ENCODE peak calls at places on chromosomes 4 and X, in four cellular contexts. E is SK-N-SH, N is mammary epithelial cell, L is HepG2. O is an unnamed sample. For H3K79me2, the result is how much of the 10 kb centered on the place peaks cover.

GRCh38 chrX:134520860-134521390 is 61.0 kb downstream of the HPRT1 start:
- DNase-seq in N (peak), L (peak), E (peak), O (peak)

GRCh38 chr4:41120297-41121217 is 93.8 kb downstream of the APBB2 start:
- DNase-seq in L (no peak), N (peak), E (no peak), O (no peak)

GRCh38 chrX:10089378-10089795 is 67.4 kb upstream of the CLCN4 start:
- DNase-seq in E (no peak), N (no peak), L (no peak), O (peak)

GRCh38 chrX:68659385-68659784 is 11.9 kb downstream of the STARD8 start:
- DNase-seq in E (no peak), L (no peak), N (no peak), O (no peak)

GRCh38 chr4:10762541-10762940 is 78.0 kb upstream of the CLNK start:
- DNase-seq in E (no peak), L (no peak), N (no peak), O (no peak)

GRCh38 chrX:72572248-72573157 is at the start of gene HDAC8:
- DNase-seq in E (peak), L (peak), N (peak), O (peak)

GRCh38 chr4:47577779-47578553 is 92.9 kb downstream of the ATP10D start:
- DNase-seq in L (no peak), E (no peak), N (no peak), O (no peak)

GRCh38 chrX:36434521-36434920 is 515.0 kb downstream of the CFAP47 start:
- DNase-seq in E (no peak), L (no peak), N (no peak), O (no peak)

GRCh38 chr4:127936974-127937373 is 28.0 kb downstream of the MFSD8 start:
- DNase-seq in L (no peak), E (no peak), N (peak), O (no peak)

GRCh38 chr4:82866706-82867385 is 24.1 kb downstream of the SEC31A start:
- DNase-seq in N (no peak), L (no peak), E (no peak), O (no peak)

GRCh38 chr4:45621926-45622325 is 501.9 kb downstream of the GABRG1 start:
- DNase-seq in L (no peak), N (peak), E (no peak), O (peak)

GRCh38 chr4:41976775-41977516 is 4.6 kb upstream of the DCAF4L1 start:
- DNase-seq in N (no peak), L (no peak), E (no peak), O (no peak)

GRCh38 chr4:1647432-1647831 is 36.7 kb downstream of the FAM53A start:
- DNase-seq in E (no peak), N (no peak), L (no peak), O (no peak)

GRCh38 chr4:47827339-47828047 is 10.4 kb downstream of the CORIN start:
- DNase-seq in L (no peak), N (no peak), E (no peak), O (no peak)

GRCh38 chr4:88511236-88511635 is 12.3 kb downstream of the PYURF start:
- DNase-seq in L (no peak), E (no peak), N (no peak), O (no peak)

GRCh38 chr4:141158219-141158618 is 24.9 kb upstream of the RNF150 start:
- DNase-seq in N (no peak), L (peak), E (peak), O (no peak)

GRCh38 chr4:79913581-79913980 is 159.4 kb downstream of the ANTXR2 start:
- DNase-seq in N (peak), E (no peak), L (no peak), O (no peak)

GRCh38 chr4:138263438-138263837 is 21.3 kb upstream of the SLC7A11 start:
- DNase-seq in L (no peak), N (peak), E (no peak), O (no peak)

GRCh38 chr4:110005461-110006056 is 92.9 kb downstream of the EGF start:
- DNase-seq in E (peak), N (peak), L (peak), O (peak)

GRCh38 chr4:31788676-31789075 is 1068.5 kb downstream of the PCDH7 start:
- DNase-seq in N (no peak), E (no peak), L (no peak), O (no peak)

GRCh38 chr4:185210102-185210981 is 944 bp downstream of the SNX25 start:
- DNase-seq in E (peak), N (peak), L (peak), O (peak)

GRCh38 chr4:3374011-3374645 is 67.6 kb upstream of the HGFAC start:
- DNase-seq in N (no peak), E (no peak), L (no peak), O (no peak)

GRCh38 chr4:3832536-3833220 is 66.5 kb downstream of the ADRA2C start:
- DNase-seq in L (no peak), E (no peak), N (no peak), O (no peak)

GRCh38 chrX:40147399-40148188 is 49.8 kb upstream of the BCOR start:
- DNase-seq in L (no peak), N (no peak), E (no peak), O (no peak)

GRCh38 chrX:155334486-155335316 is at the start of gene CLIC2:
- DNase-seq in L (no peak), E (no peak), N (peak), O (no peak)

GRCh38 chrX:1403228-1403627 is 11.3 kb upstream of the SLC25A6 start:
- DNase-seq in E (no peak), L (no peak), N (no peak), O (no peak)

GRCh38 chr4:95219109-95219508 is 329.7 kb downstream of the UNC5C start:
- DNase-seq in L (no peak), E (no peak), N (no peak), O (no peak)

GRCh38 chrX:18406531-18407266 is 18.7 kb upstream of the CDKL5 start:
- DNase-seq in E (no peak), N (no peak), L (no peak), O (no peak)

GRCh38 chr4:6783111-6783981 is 819 bp downstream of the KIAA0232 start:
- DNase-seq in E (peak), L (peak), N (peak), O (peak)

GRCh38 chr4:3703677-3704521 is 62.3 kb upstream of the ADRA2C start:
- DNase-seq in N (no peak), L (no peak), E (no peak), O (no peak)

GRCh38 chr4:55445921-55446577 is 50.3 kb downstream of the TMEM165 start:
- DNase-seq in E (no peak), L (no peak), N (peak), O (no peak)

GRCh38 chr4:42654606-42655005 is 2.3 kb downstream of the ATP8A1 start:
- DNase-seq in E (no peak), L (peak), N (peak), O (no peak)

GRCh38 chrX:70096052-70096451 is 33.8 kb downstream of the OTUD6A start:
- DNase-seq in E (no peak), N (peak), L (peak), O (no peak)

GRCh38 chr4:34720563-34720962 is 1523.8 kb downstream of the ARAP2 start:
- DNase-seq in E (peak), L (peak), N (peak), O (no peak)

GRCh38 chrX:12292996-12293765 is 154.9 kb downstream of the FRMPD4 start:
- DNase-seq in L (no peak), N (no peak), E (no peak), O (no peak)

GRCh38 chr4:165839615-165840333 is 33.3 kb upstream of the TLL1 start:
- DNase-seq in L (no peak), E (no peak), N (peak), O (no peak)

GRCh38 chr4:165838575-165838974 is 34.5 kb upstream of the TLL1 start:
- DNase-seq in N (no peak), E (no peak), L (no peak), O (no peak)

GRCh38 chr4:165828928-165829327 is 44.1 kb upstream of the TLL1 start:
- DNase-seq in N (peak), E (no peak), L (no peak), O (no peak)

DNA sequence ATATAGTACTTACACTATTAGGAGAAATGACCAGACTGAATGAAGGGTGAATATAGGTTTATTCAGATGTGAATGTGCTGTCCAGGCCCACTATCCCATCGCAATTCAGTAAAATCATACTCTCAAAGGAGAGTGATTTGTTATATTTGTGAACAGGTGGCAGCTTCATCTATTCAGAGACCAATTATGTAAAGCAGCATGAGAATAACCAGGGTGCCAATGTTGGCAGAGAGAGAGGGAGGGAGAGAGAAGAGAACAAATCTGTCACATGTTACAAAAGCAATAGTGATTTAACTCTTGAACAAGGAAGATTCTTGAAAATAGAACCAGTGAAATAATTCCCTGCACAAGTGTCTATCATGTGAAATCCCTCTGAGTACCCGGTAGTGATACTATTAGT is 38.9 kb upstream of the TLL1 start:
- DNase-seq in E (no peak), N (no peak), L (no peak), O (no peak)
- H3K79me2 ChIP-seq in E (under half), N (under half), L (under half), O (under half)

DNA sequence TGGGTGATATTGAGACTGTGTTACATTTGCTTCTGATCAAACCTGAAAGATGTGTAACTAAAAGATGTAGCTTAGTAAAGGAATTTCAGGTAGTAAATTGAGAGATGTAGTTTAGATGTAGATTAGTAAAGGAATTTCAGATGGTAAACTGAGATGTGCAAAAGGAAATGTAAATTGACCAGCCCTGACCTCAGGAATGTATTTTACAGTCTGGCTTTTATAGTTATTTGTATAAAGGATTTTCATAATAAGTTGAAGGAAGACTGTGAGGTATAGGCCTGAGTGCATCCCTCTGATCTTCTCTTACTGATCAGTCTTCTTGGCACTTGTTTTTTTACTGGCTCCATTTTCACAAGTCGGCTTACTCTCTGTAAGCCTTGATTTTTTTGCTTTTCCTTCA is 3.2 kb downstream of the KLHL2 start:
- DNase-seq in N (no peak), E (no peak), L (no peak), O (peak)
- H3K79me2 ChIP-seq in N (half or more), E (half or more), L (under half), O (half or more)

GRCh38 chr4:177322156-177322685 is 12.5 kb downstream of the NEIL3 start:
- DNase-seq in E (no peak), N (no peak), L (no peak), O (no peak)
- H3K79me2 ChIP-seq in E (half or more), N (half or more), L (under half), O (under half)

DNA sequence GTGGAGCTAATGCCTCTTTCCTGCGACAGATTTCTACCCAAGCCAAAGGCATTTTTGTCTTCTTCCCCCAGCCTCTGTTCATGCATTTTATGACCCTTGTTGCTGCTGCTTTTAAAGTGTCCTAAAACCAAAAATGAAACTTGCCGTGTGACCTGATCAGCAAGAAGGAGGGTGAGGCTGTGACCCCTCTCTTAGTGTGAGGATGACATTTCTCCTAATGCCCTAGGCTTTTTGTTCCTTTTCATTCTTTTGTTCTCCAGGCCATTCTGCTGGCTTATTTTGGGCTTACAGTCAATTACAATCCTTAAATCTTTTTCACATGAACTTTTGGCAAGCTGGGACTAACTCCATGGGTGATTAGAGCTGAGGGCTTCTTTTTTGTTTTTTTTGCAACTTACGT is 34.4 kb downstream of the PTTG2 start:
- DNase-seq in L (no peak), E (no peak), N (no peak), O (no peak)
- H3K79me2 ChIP-seq in L (under half), E (under half), N (under half), O (under half)

GRCh38 chr4:69239092-69239491 is 24.5 kb upstream of the UGT2B11 start:
- DNase-seq in E (no peak), L (no peak), N (no peak), O (no peak)
- H3K79me2 ChIP-seq in E (under half), L (under half), N (under half), O (under half)

DNA sequence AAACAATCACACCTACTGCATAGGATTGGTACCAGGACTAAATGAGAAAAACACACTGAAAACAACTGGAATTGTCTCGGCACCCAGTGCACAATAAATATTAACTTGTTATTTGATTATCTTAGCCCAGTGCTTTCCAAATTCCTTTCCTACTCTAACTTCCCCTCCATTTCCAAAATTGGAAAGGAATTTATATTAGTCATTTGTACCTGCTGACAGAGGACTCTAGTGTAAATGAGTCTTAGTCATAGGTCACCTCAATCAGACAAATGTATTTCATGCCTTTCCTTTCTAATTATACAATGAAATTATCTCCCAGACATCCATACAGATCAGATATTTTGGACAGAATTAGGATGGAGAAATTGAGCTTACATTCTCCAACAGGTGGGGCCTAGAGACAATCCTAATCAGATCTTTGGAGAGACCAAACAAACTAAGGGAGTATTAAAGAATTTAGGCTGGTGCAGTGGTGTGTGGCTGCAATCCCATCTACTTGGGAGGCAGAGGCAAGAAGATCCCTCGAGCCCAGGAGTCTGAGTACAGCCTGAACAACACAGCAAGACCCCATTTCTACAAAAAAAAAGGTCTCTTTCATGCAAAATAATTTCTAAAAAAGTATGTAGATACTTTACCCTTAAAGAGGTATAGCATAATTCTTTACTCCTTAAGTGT is 10.1 kb downstream of the SH3D19 start:
- DNase-seq in E (no peak), N (peak), L (peak), O (peak)
- H3K79me2 ChIP-seq in E (half or more), N (half or more), L (half or more), O (half or more)

DNA sequence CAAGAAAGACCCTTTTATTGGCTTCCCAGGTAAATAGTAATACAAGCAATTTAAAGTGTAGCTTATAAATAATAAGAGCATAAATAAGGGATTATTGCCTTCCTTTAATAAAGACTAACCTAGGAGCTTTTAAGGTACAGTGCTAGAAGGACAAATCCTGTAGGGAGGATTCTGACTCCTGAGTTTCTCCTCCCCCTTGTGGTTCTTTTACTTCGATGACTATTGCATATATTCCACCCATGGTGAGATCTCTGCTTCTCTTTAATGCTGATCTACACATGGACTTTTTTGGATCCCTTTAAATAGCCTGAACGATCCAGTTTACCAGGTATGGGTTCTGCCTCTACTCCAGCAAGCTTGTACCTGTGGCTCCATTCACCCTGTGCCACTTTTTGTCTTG is 2.5 kb downstream of the GALNT7 start:
- DNase-seq in E (peak), L (peak), N (peak), O (no peak)
- H3K79me2 ChIP-seq in E (half or more), L (under half), N (half or more), O (half or more)

GRCh38 chr4:156824451-156825060 is 147.0 kb downstream of the PDGFC start:
- DNase-seq in L (no peak), N (peak), E (no peak), O (no peak)
- H3K79me2 ChIP-seq in L (under half), N (under half), E (half or more), O (under half)

GRCh38 chr4:39022241-39022640 is 10.0 kb downstream of the TMEM156 start:
- DNase-seq in E (no peak), N (no peak), L (no peak), O (no peak)
- H3K79me2 ChIP-seq in E (under half), N (under half), L (under half), O (under half)

O was measured in PC-9.